ENCODE peak calls at places on chromosomes 11 and 22, in ten cellular contexts. A, B, H, X, D, O, U, M, L and V are unnamed samples.

GRCh38 chr11:14148653-14149273 is 186.2 kb downstream of the SPON1 start:
- DNase-seq in A (no peak), B (no peak), H (no peak), X (peak), D (no peak), O (no peak), U (peak), M (peak), L (peak), V (peak)

GRCh38 chr22:47826016-47826415 is 1063.6 kb downstream of the TBC1D22A start:
- DNase-seq in A (no peak), B (no peak), H (no peak), X (no peak), D (no peak), O (no peak), U (no peak), M (no peak), L (no peak), V (no peak)

GRCh38 chr11:16572946-16573345 is 165.5 kb upstream of the C11orf58 start:
- DNase-seq in A (no peak), B (no peak), H (no peak), X (no peak), D (peak), O (no peak), U (peak), M (no peak), L (no peak), V (no peak)

GRCh38 chr22:36377022-36377631 is 10.6 kb downstream of the MYH9 start:
- DNase-seq in A (no peak), B (no peak), H (no peak), X (no peak), D (no peak), O (no peak), U (no peak), M (no peak), L (no peak), V (no peak)

GRCh38 chr11:115527534-115528125 is 23.4 kb upstream of the CADM1 start:
- DNase-seq in A (no peak), B (no peak), H (no peak), X (no peak), D (no peak), O (no peak), U (no peak), M (no peak), L (no peak), V (peak)

GRCh38 chr11:62004473-62004872 is 37.0 kb upstream of the FTH1 start:
- DNase-seq in A (no peak), B (no peak), H (no peak), X (peak), D (peak), O (peak), U (peak), M (peak), L (peak), V (no peak)

GRCh38 chr11:19738124-19738523 is 25.5 kb downstream of the NAV2 start:
- DNase-seq in A (peak), B (no peak), H (no peak), X (no peak), D (no peak), O (no peak), U (no peak), M (peak), L (no peak), V (no peak)

GRCh38 chr11:67648140-67648795 is 2.3 kb downstream of the ACY3 start:
- DNase-seq in A (no peak), B (peak), H (peak), X (no peak), D (no peak), O (no peak), U (no peak), M (no peak), L (no peak), V (no peak)

GRCh38 chr11:87038235-87038960 is 664 bp downstream of the TMEM135 start:
- DNase-seq in A (no peak), B (no peak), H (no peak), X (peak), D (no peak), O (no peak), U (no peak), M (no peak), L (no peak), V (no peak)

GRCh38 chr11:73411031-73411430 is 34.8 kb downstream of the RELT start:
- DNase-seq in A (no peak), B (no peak), H (no peak), X (no peak), D (no peak), O (no peak), U (no peak), M (no peak), L (no peak), V (no peak)

GRCh38 chr11:29755474-29755873 is 261.4 kb downstream of the KCNA4 start:
- DNase-seq in A (no peak), B (no peak), H (no peak), X (no peak), D (no peak), O (no peak), U (no peak), M (no peak), L (no peak), V (no peak)

GRCh38 chr11:85823816-85824215 is 12.9 kb upstream of the SYTL2 start:
- DNase-seq in A (no peak), B (no peak), H (no peak), X (no peak), D (no peak), O (no peak), U (peak), M (no peak), L (no peak), V (no peak)

GRCh38 chr11:96161271-96162089 is 181.5 kb downstream of the MAML2 start:
- DNase-seq in A (no peak), B (no peak), H (no peak), X (peak), D (no peak), O (no peak), U (peak), M (no peak), L (peak), V (no peak)

GRCh38 chr11:94657629-94658028 is 90.5 kb downstream of the PIWIL4 start:
- DNase-seq in A (no peak), B (no peak), H (no peak), X (no peak), D (no peak), O (no peak), U (no peak), M (no peak), L (no peak), V (no peak)

GRCh38 chr11:59187587-59187986 is 15.7 kb downstream of the DTX4 start:
- DNase-seq in A (no peak), B (no peak), H (no peak), X (no peak), D (peak), O (peak), U (peak), M (no peak), L (peak), V (no peak)

GRCh38 chr11:35099278-35100018 is 39.5 kb upstream of the CD44 start:
- DNase-seq in A (no peak), B (no peak), H (no peak), X (peak), D (no peak), O (no peak), U (peak), M (no peak), L (peak), V (no peak)

GRCh38 chr11:61505106-61505505 is 3.4 kb upstream of the LRRC10B start:
- DNase-seq in A (no peak), B (peak), H (no peak), X (no peak), D (no peak), O (no peak), U (no peak), M (no peak), L (no peak), V (no peak)

GRCh38 chr22:28247667-28248363 is 328.8 kb upstream of the PITPNB start:
- DNase-seq in A (no peak), B (no peak), H (no peak), X (no peak), D (no peak), O (no peak), U (no peak), M (no peak), L (no peak), V (no peak)

GRCh38 chr11:70497536-70498075 is 99.3 kb downstream of the CTTN start:
- DNase-seq in A (no peak), B (no peak), H (no peak), X (no peak), D (no peak), O (no peak), U (no peak), M (no peak), L (no peak), V (no peak)

GRCh38 chr11:130622126-130622525 is 173.7 kb downstream of the ADAMTS15 start:
- DNase-seq in A (peak), B (no peak), H (no peak), X (no peak), D (no peak), O (no peak), U (no peak), M (no peak), L (peak), V (no peak)

GRCh38 chr22:47245786-47246185 is 483.3 kb downstream of the TBC1D22A start:
- DNase-seq in A (no peak), B (no peak), H (no peak), X (no peak), D (no peak), O (no peak), U (no peak), M (no peak), L (no peak), V (no peak)

GRCh38 chr11:109984634-109985289 is 108.4 kb upstream of the ZC3H12C start:
- DNase-seq in A (no peak), B (no peak), H (no peak), X (no peak), D (no peak), O (no peak), U (no peak), M (no peak), L (peak), V (no peak)
- H3K4me3 ChIP-seq in A (no peak), B (no peak), H (no peak), X (no peak), D (no peak), O (no peak), U (no peak), M (no peak), L (no peak), V (no peak)

DNA sequence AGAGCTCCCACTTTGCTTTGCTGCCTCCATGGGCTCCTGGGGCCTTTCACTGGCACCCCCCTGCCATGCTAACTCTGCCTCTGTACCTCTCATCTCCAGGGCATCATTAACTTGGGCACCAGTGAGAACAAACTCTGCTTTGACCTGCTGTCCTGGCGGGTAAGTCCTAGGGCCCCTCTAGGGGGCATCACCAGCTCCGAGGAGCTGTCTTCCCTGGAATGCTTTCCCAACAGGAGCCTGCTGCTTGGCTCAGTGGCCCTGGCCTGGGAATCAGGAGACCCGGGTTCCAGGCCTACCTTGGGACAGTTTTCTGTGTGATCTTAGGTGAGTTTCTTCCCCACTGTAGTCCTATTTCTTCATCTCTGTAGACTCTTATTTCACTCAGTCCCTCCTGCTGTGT is 5.1 kb downstream of the ACCS start:
- DNase-seq in A (no peak), B (no peak), H (no peak), X (no peak), D (no peak), O (no peak), U (no peak), M (no peak), L (no peak), V (no peak)
- TF ChIP-seq CTCF in A (no peak), B (no peak), H (no peak), X (no peak), D (no peak), O (no peak), U (no peak), M (no peak), L (no peak), V (no peak)

GRCh38 chr22:38311331-38311635 is 6.0 kb downstream of the CSNK1E start:
- DNase-seq in A (no peak), B (no peak), H (no peak), X (no peak), D (no peak), O (no peak), U (no peak), M (no peak), L (peak), V (no peak)

GRCh38 chr22:38312261-38312800 is 4.9 kb downstream of the CSNK1E start:
- DNase-seq in A (no peak), B (no peak), H (no peak), X (no peak), D (no peak), O (no peak), U (peak), M (no peak), L (peak), V (no peak)

GRCh38 chr22:38309614-38310517 is 7.4 kb downstream of the CSNK1E start:
- DNase-seq in A (peak), B (no peak), H (no peak), X (no peak), D (peak), O (peak), U (no peak), M (no peak), L (peak), V (no peak)

GRCh38 chr22:38308791-38309498 is 8.3 kb downstream of the CSNK1E start:
- DNase-seq in A (no peak), B (no peak), H (no peak), X (no peak), D (no peak), O (no peak), U (no peak), M (no peak), L (no peak), V (no peak)

GRCh38 chr22:38310518-38311330 is 6.5 kb downstream of the CSNK1E start:
- DNase-seq in A (no peak), B (no peak), H (no peak), X (no peak), D (no peak), O (peak), U (no peak), M (no peak), L (no peak), V (no peak)
- H3K4me3 ChIP-seq in A (peak), B (no peak), H (no peak), X (no peak), D (no peak), O (no peak), U (no peak), M (no peak), L (no peak), V (no peak)

DNA sequence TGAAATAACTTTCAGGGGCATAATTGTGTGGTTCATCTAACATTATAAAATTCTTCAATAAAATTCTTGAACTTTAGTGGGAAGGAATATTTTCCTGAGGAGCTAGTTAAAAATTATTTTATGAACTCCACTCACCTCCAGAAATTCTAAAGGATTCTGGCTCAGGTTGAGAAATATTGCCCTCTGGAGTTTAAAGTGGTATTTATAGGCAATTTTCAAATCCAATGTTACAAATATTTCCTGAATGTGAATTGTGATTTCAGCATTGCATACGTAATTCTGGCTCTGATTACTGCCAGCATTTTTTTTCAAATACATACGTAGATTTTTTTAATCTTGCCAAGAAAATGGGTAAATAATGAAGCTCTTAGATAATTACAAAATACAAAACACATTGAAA is 598.2 kb upstream of the ANO3 start:
- DNase-seq in A (no peak), B (no peak), H (no peak), X (no peak), D (no peak), O (no peak), U (no peak), M (no peak), L (no peak), V (peak)
- TF ChIP-seq CTCF in A (no peak), B (no peak), H (no peak), X (peak), D (no peak), O (no peak), U (peak), M (no peak), L (no peak), V (peak)

GRCh38 chr11:103070142-103070541 is 21.8 kb downstream of the DCUN1D5 start:
- DNase-seq in A (no peak), B (no peak), H (no peak), X (no peak), D (no peak), O (no peak), U (no peak), M (no peak), L (no peak), V (no peak)
- H3K4me3 ChIP-seq in A (no peak), B (no peak), H (no peak), X (no peak), D (no peak), O (no peak), U (no peak), M (no peak), L (no peak), V (no peak)